ENCODE peak calls at places on chromosomes 1 and 21, in nine cellular contexts. Q is keratinocyte, O is neuronal stem cell, B is suprapubic skin, P is fibroblast of lung, H is A673, G is cardiac muscle cell, I is A549, L is pancreas. N is an unnamed sample.

GRCh38 chr1:156104065-156104810 is 10.3 kb upstream of the LMNA start:
- DNase-seq in Q (no peak), O (no peak), B (peak), P (peak), H (peak), G (peak), I (peak), L (peak), N (peak)

GRCh38 chr21:39125752-39126485 is 57.3 kb downstream of the PSMG1 start:
- DNase-seq in Q (no peak), O (peak), B (no peak), P (peak), H (peak), G (peak), I (no peak), L (peak), N (no peak)

GRCh38 chr1:43367904-43368645 is at the start of gene ELOVL1:
- DNase-seq in Q (no peak), O (peak), B (peak), P (peak), H (peak), G (peak), I (peak), L (peak), N (peak)

GRCh38 chr1:115135681-115136080 is 46.4 kb upstream of the TSPAN2 start:
- DNase-seq in Q (no peak), O (no peak), B (no peak), P (peak), H (no peak), G (no peak), I (no peak), L (no peak), N (no peak)

GRCh38 chr1:67214420-67215174 is 48.3 kb downstream of the IL23R start:
- DNase-seq in Q (no peak), O (no peak), B (no peak), P (peak), H (peak), G (peak), I (no peak), L (peak), N (no peak)

GRCh38 chr1:25694591-25695007 is 78.0 kb downstream of the MAN1C1 start:
- DNase-seq in Q (no peak), O (no peak), B (no peak), P (no peak), H (peak), G (peak), I (no peak), L (no peak), N (no peak)

GRCh38 chr21:38793926-38794713 is 11.6 kb upstream of the ETS2 start:
- DNase-seq in Q (no peak), O (no peak), B (no peak), P (no peak), H (no peak), G (no peak), I (no peak), L (no peak), N (no peak)

GRCh38 chr1:89035080-89035479 is 12.4 kb upstream of the GBP3 start:
- DNase-seq in Q (no peak), O (no peak), B (no peak), P (no peak), H (no peak), G (no peak), I (no peak), L (no peak), N (no peak)

GRCh38 chr1:56448937-56449336 is 130.4 kb downstream of the PLPP3 start:
- DNase-seq in Q (no peak), O (no peak), B (no peak), P (no peak), H (no peak), G (peak), I (peak), L (no peak), N (no peak)

GRCh38 chr1:245495681-245496080 is 340.9 kb downstream of the KIF26B start:
- DNase-seq in Q (no peak), O (no peak), B (no peak), P (no peak), H (no peak), G (no peak), I (no peak), L (no peak), N (no peak)

DNA sequence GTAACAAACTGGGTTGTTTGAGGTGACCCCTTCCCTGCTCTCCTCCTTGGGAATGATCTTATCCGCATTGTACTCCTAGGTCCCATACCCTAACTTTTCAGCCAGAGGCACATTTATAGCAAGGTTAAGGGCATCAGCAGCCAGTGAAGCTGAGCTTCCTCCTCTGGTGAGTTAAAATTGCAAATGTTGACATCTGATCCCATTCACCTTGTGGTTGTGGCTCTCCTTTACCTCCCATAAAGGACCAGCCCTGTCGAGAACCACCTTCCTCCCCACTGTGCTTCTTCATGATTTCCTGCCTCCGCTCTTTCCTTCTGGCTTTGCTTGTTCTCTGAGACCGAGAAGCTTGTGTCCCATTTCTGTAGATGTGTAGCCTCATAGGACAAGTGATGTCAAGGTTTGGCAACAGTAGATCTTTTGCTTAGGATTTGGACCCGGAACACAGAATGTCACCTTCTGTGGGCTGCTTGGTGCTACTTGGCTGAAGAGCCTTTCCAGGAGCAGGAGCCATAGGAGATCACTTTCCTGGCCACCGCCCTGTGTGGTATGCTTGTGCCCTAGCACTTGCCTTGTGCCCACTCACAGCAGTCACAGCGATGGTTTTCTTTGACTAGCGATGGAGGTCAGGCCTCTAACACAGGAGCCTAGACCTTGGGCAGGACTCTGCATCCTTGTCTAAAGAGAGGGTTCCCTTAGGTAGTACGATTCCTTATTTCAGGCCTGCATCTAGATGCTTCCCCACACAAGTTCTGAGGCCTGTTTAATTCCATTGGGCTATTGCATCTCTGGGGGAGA is 18.8 kb downstream of the SZRD1 start:
- DNase-seq in Q (no peak), O (no peak), B (no peak), P (no peak), H (no peak), G (no peak), I (no peak), L (no peak), N (no peak)
- H3K27ac ChIP-seq in Q (no peak), O (no peak), B (peak), P (peak), H (no peak), G (peak), I (peak), L (no peak), N (peak)

GRCh38 chr1:8476021-8476420 is 158.1 kb downstream of the SLC45A1 start:
- DNase-seq in Q (no peak), O (no peak), B (no peak), P (no peak), H (no peak), G (no peak), I (no peak), L (no peak), N (no peak)
- H3K27ac ChIP-seq in Q (no peak), O (no peak), B (no peak), P (no peak), H (peak), G (peak), I (no peak), L (no peak), N (peak)

GRCh38 chr1:198678901-198679329 is 40.1 kb downstream of the PTPRC start:
- DNase-seq in Q (no peak), O (no peak), B (no peak), P (no peak), H (no peak), G (no peak), I (no peak), L (no peak), N (no peak)
- H3K27ac ChIP-seq in Q (no peak), O (no peak), B (no peak), P (no peak), H (no peak), G (no peak), I (no peak), L (no peak), N (no peak)

DNA sequence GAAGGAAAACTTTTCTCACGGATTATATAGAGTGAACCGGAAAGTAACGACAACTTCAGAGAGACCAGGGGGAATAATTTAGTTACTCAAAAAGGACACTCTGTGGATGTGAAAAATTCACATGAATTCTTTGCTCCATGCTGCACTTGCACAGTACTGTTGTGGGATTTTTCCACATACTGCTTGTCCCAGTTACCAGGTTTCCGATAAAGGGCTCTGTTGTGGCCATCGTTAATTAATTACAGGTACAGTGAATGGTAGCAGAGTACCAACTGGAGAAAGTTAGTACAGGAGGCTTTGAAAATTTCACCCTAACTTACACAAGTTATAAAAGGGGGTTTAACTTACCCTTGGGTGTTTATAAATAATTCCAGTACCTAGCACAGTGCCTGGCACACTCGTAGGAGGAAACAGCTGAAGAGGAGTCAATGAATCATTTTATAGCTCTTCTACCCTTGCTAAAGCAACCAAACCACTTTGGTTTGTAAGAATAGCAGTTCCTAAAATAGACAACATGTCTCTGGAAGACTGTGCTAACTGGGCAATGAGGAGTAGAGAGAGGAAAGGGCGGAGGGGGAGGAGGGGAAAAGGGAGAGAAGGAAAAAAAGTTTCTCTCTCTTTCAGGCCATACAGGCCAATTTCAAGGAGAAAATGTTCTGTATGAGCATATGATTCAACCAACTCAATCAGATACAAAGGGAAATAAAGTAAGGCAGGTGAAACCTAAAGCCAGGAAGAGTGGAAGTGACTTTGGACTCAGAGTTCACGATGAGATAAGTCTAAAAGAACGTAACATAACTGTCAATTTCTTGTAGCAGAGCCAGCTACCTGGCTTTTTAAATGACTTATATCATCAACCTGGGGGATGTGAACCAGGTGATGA is 98.3 kb upstream of the MAGI3 start:
- DNase-seq in Q (no peak), O (no peak), B (no peak), P (no peak), H (no peak), G (no peak), I (no peak), L (no peak), N (no peak)
- H3K27ac ChIP-seq in Q (no peak), O (no peak), B (no peak), P (no peak), H (no peak), G (peak), I (no peak), L (peak), N (no peak)

GRCh38 chr1:203636306-203636705 is 9.7 kb downstream of the ATP2B4 start:
- DNase-seq in Q (no peak), O (no peak), B (peak), P (peak), H (no peak), G (no peak), I (no peak), L (no peak), N (no peak)
- H3K27ac ChIP-seq in Q (peak), O (no peak), B (peak), P (peak), H (no peak), G (no peak), I (no peak), L (no peak), N (peak)

GRCh38 chr1:171160611-171161354 is 24.3 kb upstream of the FMO2 start:
- DNase-seq in Q (no peak), O (no peak), B (no peak), P (no peak), H (no peak), G (peak), I (no peak), L (no peak), N (no peak)
- H3K27ac ChIP-seq in Q (no peak), O (no peak), B (no peak), P (no peak), H (no peak), G (no peak), I (no peak), L (no peak), N (peak)